ENCODE peak calls at places on chromosome 20, in four cellular contexts. F, V, L and I are unnamed samples.

GRCh38 chr20:19022791-19023448 is 189.5 kb upstream of the SLC24A3 start:
- DNase-seq in F (no peak), V (no peak), L (no peak), I (no peak)

GRCh38 chr20:61661025-61661424 is 404.7 kb downstream of the TAF4 start:
- DNase-seq in F (no peak), V (no peak), L (no peak), I (no peak)

GRCh38 chr20:3751664-3752385 is 15.7 kb downstream of the ADISSP start:
- DNase-seq in F (peak; percentile 60), V (peak; percentile 37), L (no peak), I (no peak)

GRCh38 chr20:21510995-21511394 is 2.9 kb downstream of the NKX2-2 start:
- DNase-seq in F (no peak), V (no peak), L (no peak), I (no peak)

GRCh38 chr20:46406986-46407670 is 713 bp upstream of the ELMO2 start:
- DNase-seq in F (no peak), V (no peak), L (peak; percentile 7), I (no peak)

GRCh38 chr20:36836591-36837329 is 39.2 kb upstream of the TLDC2 start:
- DNase-seq in F (peak; percentile 65), V (peak; percentile 67), L (peak; percentile 96), I (no peak)

GRCh38 chr20:24063100-24063499 is 74.5 kb upstream of the GGTLC1 start:
- DNase-seq in F (no peak), V (no peak), L (no peak), I (no peak)

GRCh38 chr20:48703511-48704219 is 124.1 kb downstream of the PREX1 start:
- DNase-seq in F (no peak), V (no peak), L (no peak), I (no peak)

GRCh38 chr20:32626859-32627636 is 41.9 kb upstream of the NOL4L start:
- DNase-seq in F (no peak), V (no peak), L (no peak), I (no peak)

GRCh38 chr20:62171245-62171644 is 11.6 kb upstream of the MTG2 start:
- DNase-seq in F (no peak), V (no peak), L (no peak), I (no peak)

GRCh38 chr20:31670371-31671228 is 32.9 kb downstream of the COX4I2 start:
- DNase-seq in F (no peak), V (peak; percentile 96), L (no peak), I (no peak)

GRCh38 chr20:24208652-24209051 is 220.1 kb upstream of the GGTLC1 start:
- DNase-seq in F (no peak), V (no peak), L (no peak), I (no peak)

GRCh38 chr20:63100926-63101699 is 94.3 kb upstream of the BHLHE23 start:
- DNase-seq in F (no peak), V (no peak), L (no peak), I (no peak)

GRCh38 chr20:3067139-3068009 is 4.0 kb upstream of the OXT start:
- DNase-seq in F (no peak), V (no peak), L (peak; percentile 34), I (no peak)

GRCh38 chr20:61804896-61805295 is 260.8 kb downstream of the TAF4 start:
- DNase-seq in F (no peak), V (peak; percentile 2), L (no peak), I (no peak)

GRCh38 chr20:48787861-48788375 is 39.9 kb downstream of the PREX1 start:
- DNase-seq in F (no peak), V (peak; percentile 18), L (peak; percentile 36), I (no peak)

GRCh38 chr20:3785240-3786125 is 1.1 kb downstream of the CENPB start:
- DNase-seq in F (no peak), V (peak; percentile 9), L (no peak), I (no peak)

GRCh38 chr20:14673164-14673563 is 335.8 kb upstream of the FLRT3 start:
- DNase-seq in F (no peak), V (no peak), L (no peak), I (no peak)

GRCh38 chr20:63032026-63032800 is 25.4 kb upstream of the BHLHE23 start:
- DNase-seq in F (no peak), V (no peak), L (no peak), I (no peak)

GRCh38 chr20:25389381-25389857 is 1.2 kb downstream of the ABHD12 start:
- DNase-seq in F (no peak), V (peak; percentile 70), L (no peak), I (no peak)

GRCh38 chr20:35369804-35370203 is 42.0 kb downstream of the UQCC1 start:
- DNase-seq in F (no peak), V (peak; percentile 83), L (no peak), I (no peak)

GRCh38 chr20:50271674-50272412 is 81.2 kb downstream of the CEBPB start:
- DNase-seq in F (no peak), V (no peak), L (no peak), I (no peak)

GRCh38 chr20:325889-326644 is 715 bp downstream of the SOX12 start:
- DNase-seq in F (no peak), V (peak; percentile 79), L (peak; percentile 31), I (peak; percentile 72)

GRCh38 chr20:25082498-25082873 is 545 bp upstream of the VSX1 start:
- DNase-seq in F (no peak), V (no peak), L (no peak), I (no peak)

GRCh38 chr20:52303281-52303950 is 111.8 kb upstream of the ZFP64 start:
- DNase-seq in F (no peak), V (no peak), L (no peak), I (no peak)

GRCh38 chr20:3163099-3164042 is 3.7 kb upstream of the FASTKD5 start:
- DNase-seq in F (no peak), V (no peak), L (no peak), I (no peak)

GRCh38 chr20:48008850-48009535 is 223.7 kb upstream of the SULF2 start:
- DNase-seq in F (no peak), V (no peak), L (no peak), I (no peak)

GRCh38 chr20:62837790-62838458 is 21.1 kb downstream of the COL9A3 start:
- DNase-seq in F (no peak), V (no peak), L (no peak), I (no peak)

GRCh38 chr20:37994512-37994911 is 38.7 kb downstream of the TTI1 start:
- DNase-seq in F (no peak), V (peak; percentile 66), L (peak; percentile 19), I (no peak)

GRCh38 chr20:24651973-24652340 is 182.5 kb downstream of the SYNDIG1 start:
- DNase-seq in F (no peak), V (no peak), L (no peak), I (no peak)

GRCh38 chr20:12166053-12166717 is 248.5 kb downstream of the BTBD3 start:
- DNase-seq in F (no peak), V (peak; percentile 89), L (peak; percentile 1), I (no peak)

GRCh38 chr20:18585134-18585533 is 2.7 kb upstream of the DTD1 start:
- DNase-seq in F (peak; percentile 46), V (peak; percentile 31), L (no peak), I (no peak)

GRCh38 chr20:25018425-25018824 is 25.9 kb upstream of the APMAP start:
- DNase-seq in F (no peak), V (no peak), L (no peak), I (no peak)

GRCh38 chr20:45118028-45118427 is 3.1 kb upstream of the WFDC5 start:
- DNase-seq in F (no peak), V (no peak), L (no peak), I (no peak)

GRCh38 chr20:45117581-45117980 is 2.6 kb upstream of the WFDC5 start:
- DNase-seq in F (no peak), V (no peak), L (no peak), I (no peak)

GRCh38 chr20:45124365-45124764 is at the start of gene WFDC12:
- DNase-seq in F (no peak), V (no peak), L (no peak), I (no peak)

GRCh38 chr20:45119556-45120266 is 4.6 kb downstream of the WFDC12 start:
- DNase-seq in F (no peak), V (no peak), L (no peak), I (no peak)

DNA sequence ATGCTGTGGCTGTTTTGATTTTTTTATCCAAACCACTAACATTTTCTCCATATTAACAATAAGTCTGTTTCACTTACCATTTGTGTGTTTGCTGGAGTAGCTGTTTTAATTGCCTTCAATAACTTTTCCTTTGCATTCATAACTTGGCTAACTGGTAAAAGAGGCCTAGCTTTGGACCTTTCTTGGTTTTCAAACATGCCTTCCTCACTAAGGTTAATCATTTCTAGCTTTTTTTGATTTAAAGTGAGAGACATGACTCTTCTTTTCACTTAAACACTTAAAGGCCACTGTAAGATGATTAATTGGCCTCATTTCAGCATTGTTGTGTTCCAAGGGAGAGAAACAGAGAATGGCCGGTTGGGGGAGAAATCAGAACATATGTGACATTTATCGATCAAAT is 2.9 kb downstream of the WFDC12 start:
- DNase-seq in F (no peak), V (no peak), L (no peak), I (no peak)
- H3K4me3 ChIP-seq in F (no peak overlapping the region), V (no peak overlapping the region), L (no peak overlapping the region), I (no peak overlapping the region)

GRCh38 chr20:33859157-33859695 is 48.1 kb downstream of the CHMP4B start:
- DNase-seq in F (no peak), V (no peak), L (peak; percentile 25), I (no peak)
- H3K9ac ChIP-seq in F (no peak overlapping the region), V (peak overlapping the region; percentile 23), L (no peak overlapping the region), I (no peak overlapping the region)

GRCh38 chr20:53764416-53764800 is 170.8 kb upstream of the ZNF217 start:
- DNase-seq in F (no peak), V (no peak), L (no peak), I (no peak)

GRCh38 chr20:53768329-53768728 is 174.7 kb upstream of the ZNF217 start:
- DNase-seq in F (peak; percentile 73), V (no peak), L (no peak), I (no peak)

GRCh38 chr20:53773792-53774371 is 180.2 kb upstream of the ZNF217 start:
- DNase-seq in F (no peak), V (peak; percentile 84), L (peak; percentile 52), I (no peak)

GRCh38 chr20:53767206-53767924 is 173.7 kb upstream of the ZNF217 start:
- DNase-seq in F (no peak), V (no peak), L (no peak), I (no peak)

DNA sequence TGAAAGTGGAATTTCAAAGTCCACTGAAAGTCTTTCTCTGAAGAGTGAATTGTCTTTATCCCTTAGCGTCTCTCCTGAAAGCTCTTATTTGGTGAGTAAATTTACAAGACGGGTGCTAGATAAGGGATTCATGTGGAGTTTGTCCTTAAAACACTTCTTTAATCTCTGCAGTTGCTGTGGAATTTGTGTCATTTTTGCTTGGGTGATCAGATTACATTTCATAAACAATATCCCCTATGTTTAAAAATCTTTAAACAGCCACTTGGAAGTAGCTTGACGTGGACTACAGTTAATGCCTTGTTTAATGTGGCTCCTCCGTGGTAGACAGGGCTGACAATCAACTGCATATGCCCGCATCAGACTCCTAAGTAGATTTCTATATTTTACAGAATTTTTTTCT is 175.4 kb upstream of the ZNF217 start:
- DNase-seq in F (no peak), V (no peak), L (no peak), I (no peak)
- H2BK12ac ChIP-seq in F (no peak overlapping the region), V (no peak overlapping the region), L (no peak overlapping the region), I (no peak overlapping the region)

GRCh38 chr20:44496976-44497375 is 21.3 kb downstream of the TTPAL start:
- DNase-seq in F (peak; percentile 13), V (peak; percentile 73), L (peak; percentile 81), I (no peak)
- H3K4me3 ChIP-seq in F (no peak overlapping the region), V (no peak overlapping the region), L (no peak overlapping the region), I (no peak overlapping the region)

GRCh38 chr20:57698191-57698866 is 11.5 kb downstream of the PMEPA1 start:
- DNase-seq in F (no peak), V (peak; percentile 95), L (peak; percentile 92), I (no peak)
- H3K9ac ChIP-seq in F (no peak overlapping the region), V (peak overlapping the region; percentile 8), L (no peak overlapping the region), I (no peak overlapping the region)